ENCODE peak calls at places on chromosomes 2 and 18, in four cellular contexts. R is sigmoid colon, P is lower leg skin, G is left ventricle myocardium inferior. F is an unnamed sample.

GRCh38 chr2:148842050-148842449 is 33.0 kb upstream of the KIF5C start:
- DNase-seq in R (no peak), P (no peak), G (no peak), F (no peak)

GRCh38 chr2:174662459-174662858 is 64.9 kb upstream of the WIPF1 start:
- DNase-seq in R (no peak), P (peak; percentile 39), G (no peak), F (peak; percentile 87)

GRCh38 chr2:137133231-137133630 is 367.9 kb downstream of the THSD7B start:
- DNase-seq in R (no peak), P (no peak), G (no peak), F (no peak)

GRCh38 chr18:58105206-58105907 is 61.3 kb downstream of the NEDD4L start:
- DNase-seq in R (no peak), P (no peak), G (no peak), F (no peak)

GRCh38 chr2:241809383-241810303 is 650 bp downstream of the NEU4 start:
- DNase-seq in R (no peak), P (no peak), G (no peak), F (no peak)

GRCh38 chr2:101998556-101999121 is 6.9 kb downstream of the IL1R2 start:
- DNase-seq in R (no peak), P (no peak), G (no peak), F (no peak)

GRCh38 chr18:34493566-34494358 is 216.3 kb upstream of the DTNA start:
- DNase-seq in R (peak; percentile 52), P (no peak), G (peak; percentile 31), F (no peak)

GRCh38 chr18:35467624-35468016 is 30.1 kb downstream of the INO80C start:
- DNase-seq in R (no peak), P (no peak), G (no peak), F (no peak)

GRCh38 chr2:13113016-13113415 is 396.3 kb downstream of the TRIB2 start:
- DNase-seq in R (no peak), P (no peak), G (no peak), F (no peak)

GRCh38 chr18:60246606-60247005 is 126.0 kb downstream of the MC4R start:
- DNase-seq in R (no peak), P (no peak), G (no peak), F (no peak)

GRCh38 chr2:70888389-70888924 is 47.2 kb upstream of the ATP6V1B1 start:
- DNase-seq in R (no peak), P (no peak), G (no peak), F (no peak)
- H3K4me3 ChIP-seq in R (no peak overlapping the region), P (no peak overlapping the region), G (peak overlapping the region; percentile 62), F (no peak overlapping the region)

GRCh38 chr2:10119601-10120157 is 2.9 kb upstream of the RRM2 start:
- DNase-seq in R (no peak), P (no peak), G (no peak), F (no peak)
- TF ChIP-seq CTCF in R (no peak), P (no peak), G (no peak), F (no peak)

GRCh38 chr18:3798032-3798431 is 348.1 kb downstream of the TGIF1 start:
- DNase-seq in R (no peak), P (no peak), G (no peak), F (no peak)

GRCh38 chr18:3796434-3796833 is 346.5 kb downstream of the TGIF1 start:
- DNase-seq in R (no peak), P (no peak), G (no peak), F (no peak)

GRCh38 chr18:3793545-3793944 is 343.6 kb downstream of the TGIF1 start:
- DNase-seq in R (no peak), P (no peak), G (no peak), F (no peak)

GRCh38 chr18:3792711-3793110 is 342.7 kb downstream of the TGIF1 start:
- DNase-seq in R (no peak), P (no peak), G (no peak), F (no peak)

DNA sequence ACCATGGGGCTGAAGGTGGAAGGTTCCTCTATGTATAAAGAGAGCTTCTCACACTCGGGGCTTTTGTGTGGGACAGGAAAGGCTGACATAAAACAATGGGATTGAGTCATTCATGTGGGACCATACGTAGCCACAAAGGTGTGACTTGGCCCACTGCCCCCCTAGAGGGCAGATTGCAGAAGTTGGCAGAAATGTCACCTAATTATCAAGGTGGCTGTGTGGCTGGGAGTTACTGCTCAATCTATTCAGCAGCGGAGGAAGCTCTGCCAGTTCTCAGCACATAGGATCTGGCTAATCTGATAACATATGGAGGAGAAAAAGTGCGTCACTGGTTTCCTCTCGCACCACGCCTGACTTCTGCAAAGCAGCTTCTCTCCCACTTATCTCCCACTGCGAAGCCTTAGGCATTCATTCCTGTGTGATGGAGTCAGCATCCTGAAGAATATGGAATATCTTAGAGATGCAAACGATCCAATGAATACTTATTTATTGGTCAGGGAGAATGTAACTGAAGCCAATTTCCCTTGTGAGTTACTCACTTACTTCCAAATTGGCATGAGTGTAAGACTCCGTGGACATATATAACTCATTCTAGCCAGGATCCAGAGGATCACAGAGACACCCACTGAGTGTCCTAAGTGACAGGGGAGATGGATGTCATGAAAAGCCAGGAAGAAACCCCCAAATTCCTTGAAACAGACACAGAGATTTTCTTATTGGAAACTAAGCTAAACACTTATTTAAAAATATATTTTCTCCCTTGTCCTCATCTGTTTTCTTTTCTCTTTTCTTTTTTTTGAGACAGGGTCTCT is 344.8 kb downstream of the TGIF1 start:
- DNase-seq in R (no peak), P (no peak), G (no peak), F (peak; percentile 78)
- H3K4me3 ChIP-seq in R (no peak overlapping the region), P (no peak overlapping the region), G (no peak overlapping the region), F (no peak overlapping the region)

DNA sequence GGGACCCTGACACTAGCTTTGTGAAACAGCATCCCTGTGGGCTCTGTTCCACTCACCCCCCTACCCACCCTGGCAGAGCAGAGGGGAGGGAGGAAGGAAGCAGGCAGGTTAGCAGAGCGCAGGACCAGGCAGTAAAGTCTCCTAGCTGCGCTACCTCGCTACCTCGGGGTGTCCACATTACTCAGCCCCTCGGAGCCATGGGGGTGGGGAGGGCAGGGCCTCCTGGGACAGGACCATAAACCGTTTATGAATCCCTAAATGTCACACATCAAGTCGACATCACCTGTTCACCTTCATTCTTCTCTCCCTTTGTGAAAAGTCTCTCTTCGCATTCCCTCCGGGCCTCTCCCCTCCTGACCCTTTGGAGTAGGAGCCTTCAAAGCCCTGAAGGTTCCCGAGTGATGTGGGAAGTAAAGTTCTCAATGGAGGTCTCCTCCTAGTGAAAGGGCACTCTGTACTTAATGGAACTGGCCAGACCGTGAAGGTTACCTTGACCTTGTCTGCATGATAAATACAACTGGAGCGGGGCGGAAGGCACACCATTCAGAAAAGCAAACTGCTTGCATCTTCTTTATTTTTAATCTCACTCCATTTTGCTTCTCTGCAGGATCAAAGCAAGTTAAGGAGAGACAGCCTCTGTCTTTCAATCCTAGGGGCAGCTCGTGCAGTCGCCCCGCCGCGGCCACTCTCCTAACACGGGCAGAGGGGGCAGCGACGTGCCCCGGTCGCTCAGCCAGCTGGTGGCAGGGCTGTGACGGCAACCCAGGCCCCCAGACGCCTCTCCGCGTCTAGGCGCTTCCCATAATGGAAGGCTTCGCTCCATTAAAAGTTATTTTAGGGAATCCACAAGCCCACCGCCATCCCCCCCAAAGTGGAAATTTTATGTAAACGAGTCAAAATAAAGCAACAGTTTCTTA is 23.8 kb upstream of the SMAD7 start:
- DNase-seq in R (no peak), P (no peak), G (no peak), F (no peak)
- TF ChIP-seq CTCF in R (no peak), P (no peak), G (peak; percentile 15), F (peak; percentile 21)

GRCh38 chr18:76503595-76503994 is 8.6 kb upstream of the ZNF516 start:
- DNase-seq in R (no peak), P (no peak), G (no peak), F (no peak)
- H3K4me3 ChIP-seq in R (no peak overlapping the region), P (no peak overlapping the region), G (no peak overlapping the region), F (no peak overlapping the region)

DNA sequence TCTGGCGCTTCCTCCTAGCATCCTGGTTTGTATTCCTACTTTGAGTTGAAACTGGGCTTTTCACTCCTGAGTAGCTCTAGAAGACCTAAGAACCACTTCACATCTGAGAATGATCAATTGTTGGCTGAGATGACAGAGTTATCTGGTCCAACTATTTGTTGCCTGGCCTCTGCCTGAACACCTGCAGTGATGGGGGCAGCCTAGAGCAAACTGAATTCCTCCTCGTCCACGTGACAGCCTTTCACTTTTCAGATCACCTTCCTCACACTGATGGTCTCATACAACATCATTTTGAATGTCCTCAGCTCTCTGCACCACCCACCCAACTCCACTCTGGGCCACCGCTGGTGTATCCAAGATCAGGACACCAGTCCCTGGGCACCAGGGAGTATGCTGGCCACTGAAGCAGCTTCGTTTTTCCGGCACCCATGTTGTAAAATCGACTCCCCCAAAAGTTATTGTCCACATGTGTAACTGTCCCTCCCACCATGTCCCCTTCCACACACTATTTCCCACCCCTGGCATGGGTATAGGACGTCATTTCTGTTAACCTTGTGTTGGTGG is 96.5 kb downstream of the TGOLN2 start:
- DNase-seq in R (no peak), P (no peak), G (no peak), F (no peak)
- TF ChIP-seq CTCF in R (no peak), P (no peak), G (no peak), F (no peak)

DNA sequence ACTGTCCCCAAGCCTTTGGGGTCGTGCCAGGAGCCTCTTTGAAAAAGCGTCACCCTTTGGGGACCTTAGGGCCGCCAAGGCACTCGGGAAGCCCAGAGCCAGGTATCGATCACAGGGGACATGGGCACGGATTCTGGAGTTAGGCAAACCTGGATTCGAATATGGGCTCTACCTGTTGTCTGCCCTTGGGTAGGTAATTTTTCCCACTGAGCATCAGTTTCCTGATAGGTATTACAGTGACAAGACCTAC is 9.3 kb downstream of the TMEM198 start:
- DNase-seq in R (no peak), P (no peak), G (no peak), F (no peak)
- H3K4me3 ChIP-seq in R (peak overlapping the region; percentile 62), P (no peak overlapping the region), G (peak overlapping the region; percentile 67), F (peak overlapping the region; percentile 69)